ENCODE peak calls at places on chromosomes 3 and 15, in six cellular contexts. S, K, B, O, L and M are unnamed samples.

GRCh38 chr3:60363817-60364216 is 887.4 kb downstream of the FHIT start:
- DNase-seq in O (no peak), S (no peak), B (no peak), L (no peak), K (no peak), M (no peak)

GRCh38 chr15:52421029-52421428 is 107.7 kb downstream of the MYO5A start:
- DNase-seq in S (no peak), B (no peak), K (no peak), L (no peak), O (no peak), M (no peak)

GRCh38 chr3:170992854-170993253 is 33.7 kb downstream of the SLC2A2 start:
- DNase-seq in S (no peak), B (no peak), O (no peak), K (no peak), L (no peak), M (no peak)

GRCh38 chr3:196518999-196519737 is 4.0 kb upstream of the SMCO1 start:
- DNase-seq in K (peak), L (peak), O (no peak), S (peak), B (no peak), M (peak)

GRCh38 chr3:108021131-108021530 is 69.7 kb downstream of the CD47 start:
- DNase-seq in S (no peak), O (no peak), K (no peak), B (no peak), L (no peak), M (no peak)

GRCh38 chr3:122774564-122774963 is 19.1 kb downstream of the HSPBAP1 start:
- DNase-seq in B (no peak), K (no peak), S (no peak), O (no peak), L (no peak), M (no peak)

GRCh38 chr3:134618473-134618860 is 32.4 kb downstream of the KY start:
- DNase-seq in L (no peak), K (no peak), S (no peak), B (no peak), O (no peak), M (no peak)

GRCh38 chr15:63013052-63013808 is 29.3 kb upstream of the TPM1 start:
- DNase-seq in S (no peak), O (no peak), B (no peak), K (no peak), L (no peak), M (no peak)

GRCh38 chr15:41801850-41802455 is 25.9 kb upstream of the JMJD7 start:
- DNase-seq in L (no peak), B (no peak), K (no peak), O (peak), S (no peak), M (no peak)